ENCODE peak calls at places on chromosomes 5 and 9, in nine cellular contexts. G, L, K, Q, M, J, T, P and H are unnamed samples.

GRCh38 chr5:91495699-91496098 is 112.6 kb upstream of the ARRDC3 start:
- DNase-seq in Q (no peak), K (no peak), G (peak; percentile 56), T (no peak), M (no peak), J (no peak), L (no peak), P (no peak), H (no peak)

GRCh38 chr5:149278811-149279210 is 7.2 kb downstream of the AFAP1L1 start:
- DNase-seq in Q (no peak), T (no peak), L (no peak), G (no peak), K (no peak), J (no peak), P (no peak), M (no peak), H (no peak)

GRCh38 chr9:75152416-75152815 is 64.1 kb downstream of the OSTF1 start:
- DNase-seq in L (no peak), M (no peak), K (no peak), G (no peak), T (no peak), P (no peak), Q (peak; percentile 9), J (peak; percentile 39), H (no peak)

GRCh38 chr9:2620876-2621677 is 510 bp upstream of the VLDLR start:
- DNase-seq in P (no peak), K (peak; percentile 91), T (peak; percentile 30), Q (no peak), G (peak; percentile 94), M (peak; percentile 85), L (peak; percentile 75), J (peak; percentile 8), H (no peak)

GRCh38 chr9:124843635-124844034 is 9.6 kb upstream of the WDR38 start:
- DNase-seq in M (no peak), T (no peak), P (no peak), Q (no peak), K (no peak), G (no peak), L (no peak), J (no peak), H (no peak)

GRCh38 chr9:2015581-2016410 is 649 bp downstream of the SMARCA2 start:
- DNase-seq in L (peak; percentile 55), K (peak; percentile 43), P (no peak), T (peak; percentile 11), J (peak; percentile 50), G (peak; percentile 86), M (peak; percentile 19), Q (peak; percentile 33), H (no peak)

GRCh38 chr9:108139900-108140299 is 650.3 kb upstream of the KLF4 start:
- DNase-seq in P (no peak), Q (no peak), K (no peak), M (no peak), L (no peak), T (no peak), G (no peak), J (no peak), H (no peak)

GRCh38 chr5:1743061-1743768 is 56.4 kb downstream of the MRPL36 start:
- DNase-seq in G (peak; percentile 20), M (no peak), Q (no peak), P (no peak), L (no peak), T (no peak), J (no peak), K (no peak), H (no peak)

GRCh38 chr9:94919376-94920098 is 193.0 kb downstream of the AOPEP start:
- DNase-seq in K (peak; percentile 21), M (no peak), P (no peak), G (peak; percentile 53), T (no peak), L (no peak), Q (no peak), J (no peak), H (no peak)

GRCh38 chr5:4036861-4037260 is 441.2 kb downstream of the IRX1 start:
- DNase-seq in K (no peak), T (no peak), J (no peak), L (no peak), Q (no peak), G (no peak), M (no peak), P (no peak), H (no peak)

GRCh38 chr9:22040760-22041159 is 31.7 kb upstream of the CDKN2B start:
- DNase-seq in G (no peak), L (no peak), J (no peak), K (peak; percentile 62), M (no peak), T (no peak), Q (no peak), P (no peak), H (no peak)

GRCh38 chr5:175573493-175574269 is 84.2 kb upstream of the HRH2 start:
- DNase-seq in G (peak; percentile 66), J (no peak), L (no peak), T (no peak), M (no peak), Q (no peak), P (no peak), K (no peak), H (no peak)

GRCh38 chr5:173890195-173890951 is 2.2 kb downstream of the CPEB4 start:
- DNase-seq in P (no peak), M (no peak), G (peak; percentile 74), L (no peak), K (no peak), Q (no peak), T (no peak), J (peak; percentile 66), H (peak; percentile 52)

GRCh38 chr9:136107953-136108647 is 10.6 kb downstream of the TMEM250 start:
- DNase-seq in T (no peak), J (no peak), M (peak; percentile 68), Q (no peak), P (no peak), K (no peak), G (no peak), L (peak; percentile 56), H (no peak)

GRCh38 chr5:55114061-55114460 is 11.6 kb downstream of the GZMA start:
- DNase-seq in G (no peak), P (no peak), Q (no peak), T (no peak), K (no peak), L (no peak), M (no peak), J (no peak), H (no peak)